ENCODE peak calls at places on chromosomes 16 and 17, in four cellular contexts. H is AG10803, S is neural crest cell, Q is uterus. I is an unnamed sample.

GRCh38 chr16:84198401-84198800 is 7.4 kb downstream of the ADAD2 start:
- DNase-seq in H (peak; percentile 47), S (no peak), Q (no peak), I (no peak)

GRCh38 chr17:29778936-29779811 is 150.9 kb downstream of the SSH2 start:
- DNase-seq in H (peak; percentile 52), S (peak; percentile 68), Q (peak; percentile 80), I (peak; percentile 52)

GRCh38 chr16:56628486-56629035 is 3.0 kb downstream of the MT1E start:
- DNase-seq in H (peak; percentile 14), S (no peak), Q (no peak), I (no peak)

GRCh38 chr17:48153711-48154642 is 46.4 kb downstream of the SNX11 start:
- DNase-seq in H (peak; percentile 53), S (peak; percentile 22), Q (no peak), I (no peak)

GRCh38 chr17:73654241-73654640 is 10.0 kb upstream of the SDK2 start:
- DNase-seq in H (no peak), S (no peak), Q (no peak), I (no peak)

GRCh38 chr17:80070375-80071115 is 30.8 kb upstream of the GAA start:
- DNase-seq in H (peak; percentile 8), S (no peak), Q (no peak), I (no peak)

GRCh38 chr17:4142107-4142900 is 526 bp downstream of the ZZEF1 start:
- DNase-seq in H (peak; percentile 29), S (peak; percentile 11), Q (no peak), I (no peak)

GRCh38 chr16:31452631-31453106 is 6.6 kb upstream of the ARMC5 start:
- DNase-seq in H (peak; percentile 96), S (no peak), Q (no peak), I (no peak)

DNA sequence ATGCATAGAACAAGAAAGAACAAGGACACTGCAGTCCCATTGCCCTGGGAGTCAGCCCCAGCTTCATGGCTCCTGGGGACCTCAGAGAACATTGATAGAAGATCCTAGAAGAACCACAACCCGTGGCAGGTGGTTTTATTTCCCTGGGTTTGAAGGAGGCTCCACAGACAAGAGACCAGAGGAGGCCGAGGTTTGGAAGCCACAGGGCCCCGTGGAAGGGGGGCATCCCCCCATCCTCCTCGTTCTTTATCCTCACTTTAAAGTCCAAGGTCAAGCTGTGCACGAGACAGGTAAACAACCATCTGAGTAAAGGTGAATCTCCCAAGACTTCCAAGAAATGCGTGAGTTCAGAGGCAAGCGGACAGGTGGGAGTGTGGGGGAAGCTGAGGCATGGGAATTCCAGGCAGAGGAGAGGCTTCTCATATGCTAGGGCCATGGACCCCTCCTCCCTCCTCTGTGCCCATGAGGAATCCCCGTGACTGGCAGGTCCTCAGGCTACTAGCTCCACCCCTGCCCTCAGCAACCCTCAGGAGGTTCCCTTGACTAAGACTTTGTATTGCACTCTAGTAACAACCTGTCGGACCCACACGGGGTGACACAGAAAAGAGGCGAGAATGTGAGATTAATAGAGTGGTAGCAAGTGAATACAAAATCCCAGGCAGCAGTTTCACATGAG is 889 bp upstream of the SULT1A1 start:
- DNase-seq in H (no peak), S (no peak), Q (no peak), I (no peak)
- TF ChIP-seq CTCF in H (no peak), S (no peak), Q (no peak), I (no peak)

GRCh38 chr16:74850027-74850426 is 75.4 kb upstream of the FA2H start:
- DNase-seq in H (no peak), S (no peak), Q (no peak), I (no peak)
- TF ChIP-seq CTCF in H (no peak), S (no peak), Q (no peak), I (no peak)

DNA sequence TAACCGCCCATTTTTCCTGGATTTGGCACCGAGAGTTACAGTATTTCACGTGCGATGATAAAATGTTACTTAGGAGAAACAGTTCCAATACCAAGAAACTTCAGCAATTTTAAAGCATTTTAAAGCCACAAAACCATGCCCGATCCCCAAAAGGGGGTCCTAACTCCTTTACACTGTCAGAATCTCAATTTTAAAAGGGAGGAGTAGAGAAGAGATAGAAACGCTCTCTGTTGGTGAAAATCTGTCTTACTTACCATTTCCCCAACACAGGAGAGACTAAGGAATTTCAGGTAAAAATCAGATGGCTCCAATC is 526 bp upstream of the RNASEK start:
- DNase-seq in H (no peak), S (no peak), Q (no peak), I (no peak)
- TF ChIP-seq CTCF in H (no peak), S (no peak), Q (no peak), I (no peak)

DNA sequence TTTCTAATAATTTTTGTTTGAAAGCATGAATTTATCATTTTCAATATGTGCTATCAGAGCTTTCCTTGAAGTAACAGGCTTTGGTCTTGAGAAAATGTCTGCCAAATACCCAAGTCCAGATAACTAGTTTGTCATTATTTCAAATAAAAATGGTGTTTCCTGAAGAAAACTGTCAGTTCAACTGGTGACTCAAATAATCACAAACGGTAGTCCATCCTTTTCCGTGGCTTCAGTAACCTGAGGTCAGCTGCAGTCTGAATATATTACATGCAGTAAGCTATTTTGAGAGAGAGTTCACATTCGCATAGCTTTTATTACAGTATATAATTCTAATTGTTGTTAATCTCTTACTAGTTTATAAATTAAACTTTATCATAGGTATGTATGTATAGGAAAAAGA is 9.3 kb downstream of the SAP30BP start:
- DNase-seq in H (no peak), S (no peak), Q (no peak), I (no peak)
- TF ChIP-seq CTCF in H (no peak), S (no peak), Q (no peak), I (no peak)

GRCh38 chr17:45048795-45049563 is 2.5 kb downstream of the DCAKD start:
- DNase-seq in H (no peak), S (no peak), Q (no peak), I (no peak)
- TF ChIP-seq CTCF in H (peak; percentile 45), S (peak; percentile 52), Q (no peak), I (peak; percentile 30)

GRCh38 chr16:62208934-62209333 is 172.7 kb upstream of the CDH8 start:
- DNase-seq in H (no peak), S (no peak), Q (no peak), I (no peak)

GRCh38 chr16:62201911-62202310 is 165.7 kb upstream of the CDH8 start:
- DNase-seq in H (no peak), S (no peak), Q (no peak), I (no peak)

GRCh38 chr16:62205459-62205858 is 169.2 kb upstream of the CDH8 start:
- DNase-seq in H (no peak), S (no peak), Q (no peak), I (no peak)
- TF ChIP-seq CTCF in H (no peak), S (peak; percentile 40), Q (no peak), I (no peak)

GRCh38 chr16:11914759-11915643 is 755 bp downstream of the GSPT1 start:
- DNase-seq in H (peak; percentile 29), S (peak; percentile 8), Q (peak; percentile 20), I (peak; percentile 51)

GRCh38 chr16:11914210-11914758 is 1.5 kb downstream of the GSPT1 start:
- DNase-seq in H (no peak), S (no peak), Q (no peak), I (no peak)

GRCh38 chr16:11916524-11917285 is 949 bp upstream of the GSPT1 start:
- DNase-seq in H (peak; percentile 21), S (no peak), Q (no peak), I (no peak)

GRCh38 chr16:11913425-11914079 is 2.2 kb downstream of the GSPT1 start:
- DNase-seq in H (no peak), S (no peak), Q (no peak), I (no peak)

DNA sequence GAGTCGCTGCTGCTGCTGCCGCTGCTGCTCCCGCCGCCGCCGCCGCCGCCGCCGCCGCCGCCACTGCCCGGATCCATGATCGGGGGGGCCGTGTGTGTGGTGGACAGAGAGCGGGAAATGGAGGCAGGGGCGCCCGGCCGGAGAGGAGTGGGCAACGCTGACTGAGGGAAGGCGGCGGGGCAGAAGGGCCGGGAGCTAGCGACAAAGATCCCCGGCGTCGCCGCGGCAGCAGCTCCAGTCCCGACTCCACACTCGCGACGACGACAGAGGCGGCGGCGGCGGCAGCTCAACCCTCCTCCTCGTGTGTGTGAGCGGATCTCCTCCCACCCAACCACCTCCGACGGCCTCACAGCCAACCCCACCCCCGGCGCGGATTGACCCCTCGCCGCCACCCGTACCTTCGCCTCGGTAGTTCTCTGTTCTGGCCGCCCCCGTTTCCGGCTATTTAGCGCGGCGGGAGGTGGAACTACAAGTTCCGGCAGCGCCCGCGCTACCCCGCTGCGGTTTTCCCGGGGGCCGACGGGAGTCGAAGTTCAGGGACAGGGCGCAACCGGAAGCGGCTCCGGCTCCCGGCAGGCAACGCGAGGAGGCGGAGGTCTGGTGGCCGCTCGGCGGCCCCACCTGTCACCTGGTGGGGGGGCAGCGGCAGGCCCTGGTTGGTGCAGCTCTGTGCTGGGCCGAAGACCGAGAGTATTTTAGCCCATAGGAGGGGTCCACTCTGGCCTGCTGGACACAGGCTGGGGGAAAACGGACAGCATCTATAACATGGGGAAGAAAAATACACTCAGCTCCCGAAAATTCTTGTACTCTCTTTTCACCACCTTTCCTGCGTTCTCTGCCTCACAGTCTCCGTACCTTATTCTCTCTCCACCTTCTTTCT is at the start of gene GSPT1:
- DNase-seq in H (peak; percentile 98), S (peak; percentile 99), Q (peak; percentile 99), I (peak; percentile 98)
- TF ChIP-seq CTCF in H (peak; percentile 12), S (no peak), Q (no peak), I (no peak)

GRCh38 chr17:39276113-39276512 is 50.4 kb upstream of the STAC2 start:
- DNase-seq in H (no peak), S (no peak), Q (no peak), I (no peak)

GRCh38 chr17:39271546-39271945 is 45.8 kb upstream of the STAC2 start:
- DNase-seq in H (peak; percentile 83), S (no peak), Q (no peak), I (no peak)

GRCh38 chr17:39270923-39271322 is 45.2 kb upstream of the STAC2 start:
- DNase-seq in H (peak; percentile 92), S (no peak), Q (no peak), I (no peak)
- TF ChIP-seq CTCF in H (peak; percentile 81), S (peak; percentile 47), Q (no peak), I (peak; percentile 57)